ENCODE peak calls at places on chromosomes 1 and 21, in nine cellular contexts. X is neural crest cell, N is PC-9, F is pancreas, Y is stomach, K is AG09309, M is K562, A is lower lobe of right lung, D is astrocyte of the cerebellum. C is an unnamed sample.

GRCh38 chr1:176567190-176567794 is 104.3 kb downstream of the PAPPA2 start:
- DNase-seq in X (no peak), N (no peak), F (no peak), Y (no peak), K (peak; percentile 21), M (no peak), A (no peak), D (no peak), C (no peak)

GRCh38 chr1:181251713-181252075 is 163.2 kb downstream of the IER5 start:
- DNase-seq in X (no peak), N (no peak), F (no peak), Y (no peak), K (no peak), M (no peak), A (no peak), D (no peak), C (no peak)

GRCh38 chr1:1168451-1169411 is 4.9 kb upstream of the TTLL10 start:
- DNase-seq in X (no peak), N (no peak), F (no peak), Y (no peak), K (no peak), M (no peak), A (peak; percentile 43), D (no peak), C (no peak)

GRCh38 chr1:235250430-235250829 is 77.5 kb downstream of the ARID4B start:
- DNase-seq in X (no peak), N (no peak), F (no peak), Y (no peak), K (no peak), M (no peak), A (no peak), D (no peak), C (no peak)

GRCh38 chr1:6870086-6870485 is 84.8 kb downstream of the CAMTA1 start:
- DNase-seq in X (no peak), N (no peak), F (no peak), Y (no peak), K (no peak), M (no peak), A (no peak), D (no peak), C (no peak)

GRCh38 chr1:234893725-234894630 is 234.7 kb downstream of the TOMM20 start:
- DNase-seq in X (no peak), N (no peak), F (peak; percentile 37), Y (peak; percentile 61), K (peak; percentile 20), M (peak; percentile 74), A (no peak), D (no peak), C (no peak)

GRCh38 chr1:172680244-172680643 is 21.3 kb downstream of the FASLG start:
- DNase-seq in X (no peak), N (no peak), F (no peak), Y (no peak), K (no peak), M (no peak), A (no peak), D (no peak), C (no peak)

GRCh38 chr21:37452222-37452621 is 85.6 kb downstream of the DYRK1A start:
- DNase-seq in X (no peak), N (no peak), F (no peak), Y (no peak), K (peak; percentile 82), M (no peak), A (no peak), D (peak; percentile 88), C (no peak)

GRCh38 chr21:37074195-37074510 is 1.1 kb downstream of the TTC3 start:
- DNase-seq in X (no peak), N (no peak), F (no peak), Y (no peak), K (no peak), M (peak; percentile 36), A (no peak), D (no peak), C (no peak)

GRCh38 chr1:114234408-114235119 is 80.9 kb upstream of the SYT6 start:
- DNase-seq in X (no peak), N (no peak), F (no peak), Y (no peak), K (no peak), M (no peak), A (no peak), D (no peak), C (no peak)

GRCh38 chr1:193685986-193686385 is 499.6 kb upstream of the B3GALT2 start:
- DNase-seq in X (no peak), N (no peak), F (no peak), Y (no peak), K (no peak), M (no peak), A (no peak), D (no peak), C (no peak)

GRCh38 chr1:157176591-157177121 is 38.5 kb upstream of the ETV3 start:
- DNase-seq in X (no peak), N (no peak), F (no peak), Y (no peak), K (no peak), M (no peak), A (no peak), D (no peak), C (no peak)

GRCh38 chr1:185426761-185427698 is 110.0 kb upstream of the IVNS1ABP start:
- DNase-seq in X (no peak), N (no peak), F (no peak), Y (no peak), K (no peak), M (no peak), A (no peak), D (no peak), C (no peak)

GRCh38 chr1:97243973-97244560 is 522.5 kb downstream of the PTBP2 start:
- DNase-seq in X (no peak), N (no peak), F (no peak), Y (no peak), K (no peak), M (no peak), A (no peak), D (no peak), C (no peak)

GRCh38 chr1:64401285-64401684 is 68.6 kb upstream of the CACHD1 start:
- DNase-seq in X (no peak), N (no peak), F (no peak), Y (no peak), K (no peak), M (no peak), A (no peak), D (no peak), C (no peak)
- TF ChIP-seq CTCF in X (no peak), N (no peak), F (no peak), Y (no peak), K (no peak), M (no peak), A (no peak), D (no peak), C (no peak)

DNA sequence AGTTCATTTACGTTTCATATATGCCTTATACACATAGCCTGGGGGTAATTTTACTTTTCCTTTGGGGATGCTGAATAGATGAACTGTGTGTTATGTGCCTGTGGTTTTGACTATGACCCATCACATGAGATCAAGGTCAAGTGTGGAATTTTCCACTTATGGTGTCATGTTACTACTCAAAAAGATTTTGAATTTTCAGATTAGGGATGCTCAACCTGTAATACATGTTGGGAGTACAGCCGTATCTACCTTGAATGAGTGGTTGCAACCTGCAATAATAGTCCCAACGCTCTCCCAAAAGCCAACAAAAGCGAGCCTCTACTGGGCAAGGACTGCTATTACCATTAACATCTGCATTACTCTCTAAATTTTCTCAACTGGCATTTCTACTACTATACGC is 68.5 kb upstream of the SDC3 start:
- DNase-seq in X (no peak), N (no peak), F (no peak), Y (no peak), K (no peak), M (no peak), A (no peak), D (no peak), C (no peak)
- TF ChIP-seq CTCF in X (peak; percentile 45), N (no peak), F (no peak), Y (no peak), K (no peak), M (no peak), A (no peak), D (peak; percentile 23), C (peak; percentile 33)

GRCh38 chr1:190464686-190465085 is 13.0 kb downstream of the BRINP3 start:
- DNase-seq in X (no peak), N (no peak), F (no peak), Y (no peak), K (no peak), M (no peak), A (no peak), D (no peak), C (no peak)
- TF ChIP-seq CTCF in X (no peak), N (no peak), F (no peak), Y (no peak), K (no peak), M (no peak), A (no peak), D (no peak), C (no peak)

DNA sequence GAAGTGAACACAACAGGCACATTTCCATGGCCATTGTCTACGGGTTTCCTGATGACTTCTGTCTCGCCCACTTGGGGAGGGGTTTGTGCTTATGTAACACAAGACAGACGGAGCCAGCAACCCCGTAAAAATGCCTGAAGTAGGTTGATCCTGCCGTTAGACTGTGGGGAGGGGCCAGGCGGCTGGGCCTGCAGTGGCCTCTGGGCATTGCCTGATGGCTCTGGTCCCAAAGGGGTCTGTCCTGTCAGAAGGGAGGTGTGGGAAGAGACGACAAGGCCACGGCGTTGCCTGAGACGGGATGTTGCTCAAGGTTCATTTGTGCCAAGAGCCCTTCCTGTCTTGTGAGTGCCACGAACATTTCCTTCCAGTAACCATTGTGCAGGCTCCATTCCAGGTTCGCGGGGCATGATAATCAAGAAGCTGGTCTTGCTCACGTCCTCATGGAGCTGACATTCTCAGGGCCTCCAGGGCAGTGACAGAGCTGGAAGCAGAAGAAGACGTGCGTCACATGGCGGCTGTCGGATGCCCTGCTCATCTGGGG is 44.7 kb downstream of the ABCG1 start:
- DNase-seq in X (no peak), N (no peak), F (no peak), Y (no peak), K (no peak), M (no peak), A (peak; percentile 76), D (no peak), C (no peak)
- TF ChIP-seq CTCF in X (no peak), N (no peak), F (no peak), Y (no peak), K (no peak), M (no peak), A (no peak), D (no peak), C (no peak)

GRCh38 chr1:52368383-52369172 is 2.6 kb upstream of the CC2D1B start:
- DNase-seq in X (no peak), N (peak; percentile 80), F (peak; percentile 68), Y (peak; percentile 69), K (no peak), M (no peak), A (peak; percentile 77), D (no peak), C (peak; percentile 84)
- TF ChIP-seq CTCF in X (peak; percentile 30), N (no peak), F (no peak), Y (no peak), K (no peak), M (no peak), A (no peak), D (peak; percentile 32), C (no peak)

GRCh38 chr1:51058863-51059262 is 43.2 kb upstream of the C1orf185 start:
- DNase-seq in X (no peak), N (no peak), F (no peak), Y (no peak), K (no peak), M (peak; percentile 17), A (no peak), D (no peak), C (peak; percentile 19)
- TF ChIP-seq CTCF in X (peak; percentile 48), N (peak; percentile 65), F (no peak), Y (no peak), K (peak; percentile 74), M (peak; percentile 49), A (peak; percentile 18), D (peak; percentile 33), C (peak; percentile 54)

C was measured in Calu3.